ENCODE peak calls at places on chromosomes 12 and 14, in seven cellular contexts. N, K, F, O, E, W and L are unnamed samples.
A peak's percentile ranks its signal among the peaks of the same experiment; 100 is the strongest.

GRCh38 chr12:116222358-116222757 is 55.1 kb downstream of the MED13L start:
- DNase-seq in N (peak; percentile 52), K (no peak), F (no peak), O (no peak), E (peak; percentile 65), W (peak; percentile 93), L (no peak)

GRCh38 chr14:30431552-30431951 is 127.4 kb upstream of the G2E3 start:
- DNase-seq in N (no peak), K (no peak), F (no peak), O (no peak), E (no peak), W (no peak), L (no peak)

GRCh38 chr14:103522028-103522581 is 525 bp downstream of the CKB start:
- DNase-seq in N (no peak), K (no peak), F (peak; percentile 72), O (peak; percentile 57), E (no peak), W (no peak), L (no peak)

GRCh38 chr12:20030847-20031246 is 337.5 kb upstream of the PDE3A start:
- DNase-seq in N (no peak), K (no peak), F (no peak), O (peak; percentile 18), E (no peak), W (no peak), L (no peak)

GRCh38 chr12:124053855-124054254 is 80.8 kb downstream of the ZNF664 start:
- DNase-seq in N (no peak), K (no peak), F (no peak), O (peak; percentile 88), E (no peak), W (peak; percentile 44), L (no peak)

GRCh38 chr12:116236148-116236731 is 41.3 kb downstream of the MED13L start:
- DNase-seq in N (peak; percentile 23), K (peak; percentile 66), F (no peak), O (peak; percentile 76), E (peak; percentile 27), W (peak; percentile 48), L (peak; percentile 15)

GRCh38 chr12:88418856-88419497 is 161.3 kb downstream of the KITLG start:
- DNase-seq in N (no peak), K (no peak), F (no peak), O (no peak), E (no peak), W (peak; percentile 47), L (no peak)

GRCh38 chr12:39240573-39240972 is 202.3 kb downstream of the KIF21A start:
- DNase-seq in N (no peak), K (no peak), F (no peak), O (peak; percentile 23), E (no peak), W (no peak), L (no peak)

GRCh38 chr12:46101121-46101869 is 110.9 kb upstream of the SCAF11 start:
- DNase-seq in N (no peak), K (no peak), F (no peak), O (no peak), E (no peak), W (no peak), L (no peak)

GRCh38 chr14:54772451-54772881 is 130.2 kb downstream of the GCH1 start:
- DNase-seq in N (no peak), K (no peak), F (no peak), O (no peak), E (no peak), W (no peak), L (no peak)

GRCh38 chr14:65506801-65507200 is 94.3 kb downstream of the FUT8 start:
- DNase-seq in N (no peak), K (no peak), F (no peak), O (peak; percentile 57), E (no peak), W (no peak), L (no peak)

GRCh38 chr14:65080954-65081747 is 21.2 kb downstream of the MAX start:
- DNase-seq in N (no peak), K (no peak), F (no peak), O (no peak), E (no peak), W (no peak), L (no peak)

GRCh38 chr14:74826574-74826973 is 49.4 kb downstream of the PROX2 start:
- DNase-seq in N (no peak), K (no peak), F (no peak), O (peak; percentile 16), E (no peak), W (no peak), L (no peak)

GRCh38 chr12:113726254-113726819 is 239.8 kb downstream of the RBM19 start:
- DNase-seq in N (no peak), K (no peak), F (no peak), O (no peak), E (no peak), W (no peak), L (no peak)

GRCh38 chr14:20568393-20568792 is 7.5 kb upstream of the RNASE9 start:
- DNase-seq in N (no peak), K (no peak), F (no peak), O (no peak), E (no peak), W (no peak), L (no peak)